ENCODE peak calls at places on chromosomes 1 and 21, in seven cellular contexts. X is fibroblast of lung, C is IMR-90, K is Peyer's patch, H is neural crest cell, D is AG09319, B is upper lobe of right lung. S is an unnamed sample.

GRCh38 chr1:209095627-209096595 is 487.6 kb upstream of the CAMK1G start:
- DNase-seq in X (peak; percentile 59), C (peak; percentile 0), K (no peak), H (no peak), D (no peak), B (no peak), S (no peak)

GRCh38 chr1:180530501-180530900 is 28.1 kb upstream of the ACBD6 start:
- DNase-seq in X (peak; percentile 40), C (peak; percentile 94), K (no peak), H (no peak), D (peak; percentile 70), B (no peak), S (no peak)

GRCh38 chr21:40706806-40707205 is 140.2 kb downstream of the DSCAM start:
- DNase-seq in X (no peak), C (no peak), K (no peak), H (no peak), D (no peak), B (no peak), S (no peak)

GRCh38 chr1:159763686-159764085 is 17.1 kb upstream of the DUSP23 start:
- DNase-seq in X (no peak), C (no peak), K (no peak), H (no peak), D (no peak), B (no peak), S (no peak)

GRCh38 chr21:40687625-40688024 is 159.3 kb downstream of the DSCAM start:
- DNase-seq in X (no peak), C (no peak), K (no peak), H (no peak), D (no peak), B (no peak), S (no peak)

GRCh38 chr1:17014671-17015567 is 3.2 kb upstream of the ATP13A2 start:
- DNase-seq in X (no peak), C (peak; percentile 39), K (peak; percentile 9), H (no peak), D (no peak), B (peak; percentile 12), S (no peak)

GRCh38 chr1:223853275-223853674 is 7.5 kb upstream of the TP53BP2 start:
- DNase-seq in X (no peak), C (peak; percentile 66), K (no peak), H (no peak), D (no peak), B (no peak), S (no peak)

GRCh38 chr21:29300547-29301138 is 1.9 kb downstream of the BACH1 start:
- DNase-seq in X (peak; percentile 51), C (peak; percentile 56), K (no peak), H (no peak), D (no peak), B (no peak), S (no peak)

GRCh38 chr1:172818841-172819527 is 160.1 kb downstream of the FASLG start:
- DNase-seq in X (peak; percentile 53), C (no peak), K (no peak), H (no peak), D (no peak), B (no peak), S (peak; percentile 45)

GRCh38 chr1:225378880-225379279 is 49.0 kb downstream of the LBR start:
- DNase-seq in X (peak; percentile 23), C (peak; percentile 65), K (no peak), H (no peak), D (no peak), B (no peak), S (no peak)

GRCh38 chr1:225919906-225920305 is 4.1 kb downstream of the PYCR2 start:
- DNase-seq in X (peak; percentile 86), C (peak; percentile 77), K (no peak), H (no peak), D (peak; percentile 71), B (peak; percentile 79), S (no peak)

GRCh38 chr1:46166521-46167462 is 8.1 kb upstream of the TSPAN1 start:
- DNase-seq in X (peak; percentile 15), C (no peak), K (no peak), H (no peak), D (no peak), B (peak; percentile 76), S (peak; percentile 31)

GRCh38 chr1:229027622-229028182 is 243.2 kb upstream of the RAB4A start:
- DNase-seq in X (peak; percentile 79), C (peak; percentile 37), K (no peak), H (no peak), D (no peak), B (no peak), S (no peak)

GRCh38 chr1:7447736-7448135 is 323.4 kb upstream of the VAMP3 start:
- DNase-seq in X (no peak), C (no peak), K (no peak), H (no peak), D (no peak), B (no peak), S (no peak)

GRCh38 chr21:25465263-25465662 is 142.0 kb downstream of the MRPL39 start:
- DNase-seq in X (no peak), C (no peak), K (no peak), H (no peak), D (no peak), B (no peak), S (no peak)

GRCh38 chr1:233289676-233290075 is 5.8 kb downstream of the PCNX2 start:
- DNase-seq in X (no peak), C (no peak), K (no peak), H (no peak), D (no peak), B (no peak), S (no peak)
- TF ChIP-seq CTCF in X (no peak), C (no peak), K (no peak), H (no peak), D (no peak), B (no peak), S (no peak)

GRCh38 chr1:54791880-54792522 is 9.1 kb downstream of the TTC22 start:
- DNase-seq in X (peak; percentile 49), C (peak; percentile 34), K (no peak), H (peak; percentile 54), D (no peak), B (no peak), S (no peak)

GRCh38 chr1:54792686-54793282 is 8.3 kb downstream of the TTC22 start:
- DNase-seq in X (no peak), C (no peak), K (peak; percentile 19), H (no peak), D (no peak), B (no peak), S (no peak)

GRCh38 chr1:54787604-54788003 is 13.5 kb downstream of the TTC22 start:
- DNase-seq in X (no peak), C (no peak), K (no peak), H (no peak), D (no peak), B (no peak), S (no peak)

GRCh38 chr1:54786778-54787177 is 14.3 kb downstream of the TTC22 start:
- DNase-seq in X (no peak), C (no peak), K (no peak), H (no peak), D (no peak), B (no peak), S (no peak)

DNA sequence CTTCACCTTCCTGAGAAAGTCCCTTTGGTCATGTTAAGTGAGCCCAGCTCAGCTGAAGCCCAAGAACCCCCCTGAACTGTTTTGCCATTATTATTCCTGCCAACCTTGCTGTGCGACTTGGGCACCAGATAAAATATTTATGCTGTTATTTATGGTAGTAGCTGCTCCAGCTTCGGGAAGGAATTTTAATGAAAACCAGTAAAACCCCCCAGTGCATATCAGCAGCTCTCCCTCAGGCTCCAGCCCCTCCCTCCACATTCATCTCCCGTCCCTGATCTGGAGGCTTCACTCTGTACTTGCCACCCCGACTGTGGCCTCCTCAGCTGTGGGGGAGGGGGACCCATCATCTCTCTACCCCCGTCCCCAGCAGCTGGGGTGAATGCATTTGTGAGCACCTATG is 12.7 kb downstream of the TTC22 start:
- DNase-seq in X (no peak), C (no peak), K (no peak), H (no peak), D (no peak), B (no peak), S (no peak)
- TF ChIP-seq CTCF in X (no peak), C (no peak), K (no peak), H (no peak), D (no peak), B (no peak), S (no peak)

GRCh38 chr1:152718238-152718637 is 10.3 kb downstream of the LCE4A start:
- DNase-seq in X (no peak), C (no peak), K (no peak), H (no peak), D (no peak), B (no peak), S (no peak)
- TF ChIP-seq CTCF in X (no peak), C (no peak), K (no peak), H (no peak), D (no peak), B (no peak), S (no peak)

GRCh38 chr1:27102707-27103468 is 52.0 kb downstream of the SLC9A1 start:
- DNase-seq in X (peak; percentile 46), C (peak; percentile 40), K (peak; percentile 88), H (peak; percentile 97), D (no peak), B (peak; percentile 89), S (peak; percentile 85)
- TF ChIP-seq CTCF in X (peak; percentile 91), C (peak; percentile 96), K (peak; percentile 97), H (peak; percentile 93), D (peak; percentile 97), B (peak; percentile 98), S (no peak)